ENCODE peak calls at places on chromosomes 6 and 20, in five cellular contexts. S, B, X, Y and O are unnamed samples.

GRCh38 chr6:10400330-10400729 is 14.5 kb downstream of the TFAP2A start:
- DNase-seq in X (peak), Y (no peak), B (no peak), S (no peak), O (no peak)

GRCh38 chr20:9838378-9839295 is at the start of gene PAK5:
- DNase-seq in X (no peak), B (peak), S (peak), Y (peak), O (no peak)

GRCh38 chr6:29926795-29927427 is 15.4 kb upstream of the HLA-A start:
- DNase-seq in S (no peak), B (no peak), X (peak), Y (peak), O (no peak)

GRCh38 chr20:22402990-22403859 is 181.1 kb downstream of the FOXA2 start:
- DNase-seq in X (no peak), S (no peak), Y (peak), B (no peak), O (no peak)

GRCh38 chr20:20780127-20780822 is 67.8 kb upstream of the RALGAPA2 start:
- DNase-seq in Y (peak), B (peak), X (no peak), S (peak), O (no peak)

GRCh38 chr6:133608620-133609019 is 280.3 kb upstream of the TCF21 start:
- DNase-seq in Y (no peak), S (no peak), X (no peak), B (no peak), O (no peak)

GRCh38 chr6:125117818-125118217 is 35.8 kb upstream of the TPD52L1 start:
- DNase-seq in X (no peak), B (no peak), S (no peak), Y (no peak), O (no peak)

GRCh38 chr20:401682-402495 is 6.2 kb upstream of the RBCK1 start:
- DNase-seq in S (peak), X (no peak), B (no peak), Y (peak), O (no peak)

GRCh38 chr6:44537306-44538049 is 150.0 kb downstream of the CDC5L start:
- DNase-seq in S (no peak), X (no peak), Y (no peak), B (no peak), O (no peak)

GRCh38 chr20:39853050-39853449 is 836.0 kb downstream of the MAFB start:
- DNase-seq in B (no peak), Y (no peak), S (no peak), X (no peak), O (no peak)

GRCh38 chr6:111338843-111339242 is 144.2 kb downstream of the REV3L start:
- DNase-seq in B (no peak), Y (no peak), X (no peak), S (no peak), O (no peak)

GRCh38 chr6:11810039-11810541 is 31.5 kb upstream of the ADTRP start:
- DNase-seq in B (peak), Y (peak), X (peak), S (peak), O (peak)

GRCh38 chr6:121055572-121056163 is 278.6 kb downstream of the TBC1D32 start:
- DNase-seq in Y (peak), B (no peak), S (no peak), X (peak), O (peak)

GRCh38 chr20:44911264-44911921 is 1.5 kb downstream of the PABPC1L start:
- DNase-seq in X (peak), S (peak), Y (peak), B (no peak), O (no peak)

GRCh38 chr20:4040283-4041179 is 25.2 kb upstream of the RNF24 start:
- DNase-seq in S (no peak), X (no peak), Y (no peak), B (no peak), O (no peak)

GRCh38 chr6:32223258-32224235 is at the start of gene NOTCH4:
- DNase-seq in S (peak), X (no peak), Y (no peak), B (no peak), O (no peak)

GRCh38 chr6:24492475-24492874 is 2.3 kb upstream of the ALDH5A1 start:
- DNase-seq in B (no peak), S (no peak), Y (peak), X (peak), O (no peak)

DNA sequence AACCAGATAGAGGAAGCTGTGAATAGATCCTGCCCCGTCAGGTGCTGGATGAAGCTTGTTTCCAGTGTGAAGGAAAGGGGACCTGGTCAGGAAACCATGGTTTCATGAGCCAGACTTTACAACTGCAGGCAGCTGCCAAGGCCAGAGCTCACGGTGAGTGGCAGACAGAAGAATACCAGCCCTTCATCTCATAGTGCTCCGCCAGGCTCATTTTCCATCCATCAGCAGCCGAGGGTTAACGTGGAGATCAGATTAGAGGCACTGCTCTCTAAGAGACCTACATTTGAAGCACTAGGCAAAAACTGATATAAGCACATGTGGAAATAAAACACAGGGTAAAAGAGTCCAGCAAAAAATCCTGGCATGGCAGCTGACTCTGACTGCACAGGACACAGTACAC is 172.4 kb downstream of the CD24 start:
- DNase-seq in S (no peak), B (no peak), X (no peak), Y (no peak), O (no peak)
- TF ChIP-seq CTCF in S (no peak), B (no peak), X (no peak), Y (no peak), O (no peak)

GRCh38 chr6:3330199-3330598 is 71.5 kb downstream of the PSMG4 start:
- DNase-seq in S (no peak), B (no peak), Y (no peak), X (no peak), O (no peak)
- TF ChIP-seq CTCF in S (no peak), B (no peak), Y (no peak), X (peak), O (no peak)

DNA sequence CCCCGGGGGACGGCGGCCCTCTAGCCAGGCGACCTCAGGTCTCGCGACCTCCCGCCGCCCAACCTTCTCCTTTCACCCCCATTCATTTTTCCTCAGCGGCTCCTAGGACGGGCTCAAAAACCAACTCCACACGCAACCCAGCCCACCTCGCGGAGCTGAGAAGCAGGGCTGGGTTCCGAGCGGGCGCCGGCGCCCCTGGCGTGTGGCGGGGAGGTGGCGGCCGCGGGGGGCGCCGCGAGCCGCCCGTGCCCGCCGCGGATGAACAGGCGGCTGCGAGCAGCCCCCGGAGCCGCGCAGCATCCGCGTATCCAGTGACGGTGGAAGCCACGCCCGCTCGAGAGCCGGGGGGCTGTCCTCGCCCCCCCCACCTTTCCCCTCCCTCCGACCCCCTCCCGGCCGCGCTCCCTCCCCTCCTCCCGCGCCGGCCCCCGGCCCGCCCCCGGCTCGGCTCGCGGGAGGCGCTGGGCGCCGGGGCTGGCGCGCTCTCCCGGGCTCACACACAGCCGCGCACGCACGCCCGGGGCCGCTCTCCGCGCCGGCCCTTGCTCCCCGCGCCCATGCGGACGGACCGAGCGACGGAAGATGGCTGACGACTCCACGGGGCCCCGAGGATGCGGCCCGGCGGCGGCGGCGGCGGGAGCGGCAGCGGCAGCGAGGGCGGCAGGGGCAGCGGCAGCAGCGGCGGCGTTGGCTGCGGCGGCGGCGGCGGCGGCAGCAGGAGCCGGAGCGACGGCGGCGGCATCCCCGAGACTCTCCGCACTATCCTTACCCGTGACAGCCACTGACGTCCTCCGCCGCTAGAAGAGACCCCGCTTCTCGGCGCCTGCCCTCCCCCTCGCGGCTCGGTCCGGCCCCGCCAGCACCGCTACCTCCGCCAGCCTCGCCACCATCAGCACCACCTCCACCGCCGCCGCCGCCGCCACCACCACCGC is at the start of gene SOBP:
- DNase-seq in X (no peak), B (no peak), S (peak), Y (peak), O (no peak)
- TF ChIP-seq CTCF in X (no peak), B (no peak), S (peak), Y (no peak), O (no peak)

DNA sequence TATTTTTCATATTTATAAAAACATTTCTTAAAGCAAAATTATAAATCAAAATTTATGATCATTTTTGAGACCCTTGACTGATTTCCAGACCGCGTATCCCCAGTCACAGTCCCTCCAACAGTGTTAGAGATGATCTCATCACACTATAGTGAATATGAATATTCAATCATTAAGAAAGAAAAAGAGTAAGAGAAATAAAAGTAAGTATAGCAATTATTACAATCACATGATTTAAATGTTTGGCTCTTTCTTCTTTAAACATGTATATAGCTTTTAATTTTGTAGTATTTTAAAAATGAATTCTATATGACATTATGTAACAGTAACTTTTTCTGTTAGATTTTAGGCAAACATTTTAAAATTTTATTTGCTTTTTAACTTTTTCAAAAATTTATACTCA is 438.3 kb downstream of the RFPL4B start:
- DNase-seq in S (no peak), Y (no peak), X (no peak), B (no peak), O (no peak)
- TF ChIP-seq CTCF in S (no peak), Y (no peak), X (no peak), B (no peak), O (no peak)

GRCh38 chr6:4925580-4925979 is 78.3 kb downstream of the RPP40 start:
- DNase-seq in Y (no peak), S (no peak), B (no peak), X (no peak), O (no peak)

GRCh38 chr6:4924872-4925271 is 79.0 kb downstream of the RPP40 start:
- DNase-seq in S (no peak), Y (no peak), B (no peak), X (no peak), O (no peak)

GRCh38 chr6:4916954-4917561 is 86.8 kb downstream of the RPP40 start:
- DNase-seq in X (no peak), B (no peak), Y (no peak), S (no peak), O (no peak)

GRCh38 chr6:4922488-4923037 is 81.3 kb downstream of the RPP40 start:
- DNase-seq in B (no peak), X (no peak), S (no peak), Y (no peak), O (no peak)

GRCh38 chr6:4920914-4921410 is 82.9 kb downstream of the RPP40 start:
- DNase-seq in Y (no peak), S (no peak), B (no peak), X (no peak), O (no peak)
- TF ChIP-seq CTCF in Y (no peak), S (no peak), B (no peak), X (no peak), O (no peak)

GRCh38 chr6:57089687-57090457 is at the start of gene ZNF451:
- DNase-seq in Y (peak), S (peak), X (peak), B (peak), O (peak)
- TF ChIP-seq CTCF in Y (no peak), S (no peak), X (no peak), B (no peak), O (no peak)

GRCh38 chr6:108621117-108621516 is 60.4 kb downstream of the FOXO3 start:
- DNase-seq in X (peak), B (peak), S (peak), Y (no peak), O (no peak)
- TF ChIP-seq CTCF in X (peak), B (no peak), S (no peak), Y (no peak), O (no peak)

DNA sequence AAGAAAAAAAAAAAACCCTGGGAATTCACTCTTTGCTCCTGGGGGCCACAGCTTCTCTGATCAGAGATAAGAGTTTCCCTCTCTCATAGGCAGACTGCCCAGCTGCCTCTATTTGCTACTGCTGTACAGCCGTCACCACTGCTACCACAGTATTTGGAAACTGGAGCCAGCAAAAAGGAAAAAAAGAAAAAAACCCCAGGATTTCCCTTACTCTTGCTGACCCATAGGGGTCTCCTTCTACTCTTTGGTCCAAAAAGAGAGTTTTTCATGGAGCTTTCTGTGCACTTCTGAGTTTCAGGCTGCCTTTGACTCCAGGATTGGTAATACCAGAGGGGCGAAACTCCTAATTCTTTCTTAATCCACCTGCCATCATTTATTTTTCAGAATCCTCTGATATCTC is 89.7 kb downstream of the MDGA1 start:
- DNase-seq in X (no peak), Y (peak), S (no peak), B (no peak), O (no peak)
- TF ChIP-seq CTCF in X (peak), Y (peak), S (no peak), B (no peak), O (peak)

GRCh38 chr20:51800132-51800721 is 2.1 kb downstream of the SALL4 start:
- DNase-seq in S (peak), Y (peak), X (no peak), B (no peak), O (peak)

GRCh38 chr20:51797357-51798025 is 4.8 kb downstream of the SALL4 start:
- DNase-seq in Y (peak), B (no peak), X (no peak), S (no peak), O (no peak)

GRCh38 chr20:51800769-51801219 is 1.5 kb downstream of the SALL4 start:
- DNase-seq in B (no peak), S (no peak), Y (peak), X (no peak), O (no peak)

GRCh38 chr20:51801220-51801991 is 915 bp downstream of the SALL4 start:
- DNase-seq in X (no peak), Y (peak), B (no peak), S (no peak), O (no peak)

DNA sequence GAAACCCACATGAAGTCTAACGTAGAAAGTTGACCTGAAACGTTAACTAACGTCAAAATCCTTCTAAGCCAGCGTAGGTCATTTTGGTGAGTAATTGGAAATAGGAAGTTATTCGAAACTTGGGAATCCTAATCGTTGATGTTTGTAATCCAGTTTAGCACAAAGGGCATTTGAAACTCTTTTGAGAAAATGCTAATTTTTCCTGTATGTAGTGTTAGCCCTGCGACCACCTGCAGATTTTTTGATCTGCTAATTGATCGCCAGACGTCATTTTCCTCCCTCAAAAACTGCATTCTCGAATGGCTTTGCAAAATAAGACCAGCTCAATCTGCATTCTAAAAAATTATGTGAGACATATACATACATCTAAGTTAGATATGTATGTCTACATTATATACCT is 2.7 kb downstream of the SALL4 start:
- DNase-seq in S (no peak), X (no peak), B (no peak), Y (no peak), O (no peak)
- TF ChIP-seq CTCF in S (no peak), X (no peak), B (no peak), Y (no peak), O (no peak)

GRCh38 chr6:4289770-4290320 is 154.5 kb upstream of the ECI2 start:
- DNase-seq in X (no peak), S (no peak), Y (no peak), B (no peak), O (no peak)
- TF ChIP-seq CTCF in X (no peak), S (no peak), Y (no peak), B (no peak), O (no peak)